ENCODE peak calls at places on chromosomes 1 and 21, in five cellular contexts. One of them, this sample, is unnamed.

GRCh38 chr1:206505702-206506375 is 1.5 kb upstream of the RASSF5 start:
- DNase-seq in body of pancreas: no peak
- DNase-seq in heart left ventricle: no peak
- DNase-seq in HFF-Myc: no peak
- DNase-seq in GM10248: no peak
- DNase-seq in this sample: no peak

GRCh38 chr1:58576727-58577675 is at the start of gene TACSTD2:
- DNase-seq in body of pancreas: peak
- DNase-seq in heart left ventricle: no peak
- DNase-seq in HFF-Myc: no peak
- DNase-seq in GM10248: no peak
- DNase-seq in this sample: no peak

GRCh38 chr1:8825985-8826481 is 8.6 kb upstream of the RERE start:
- DNase-seq in body of pancreas: no peak
- DNase-seq in heart left ventricle: no peak
- DNase-seq in HFF-Myc: peak
- DNase-seq in GM10248: no peak
- DNase-seq in this sample: no peak

GRCh38 chr21:25791321-25791720 is 56.5 kb downstream of the GABPA start:
- DNase-seq in body of pancreas: no peak
- DNase-seq in heart left ventricle: no peak
- DNase-seq in HFF-Myc: no peak
- DNase-seq in GM10248: no peak
- DNase-seq in this sample: no peak

GRCh38 chr1:20102875-20103274 is 16.5 kb downstream of the PLA2G2D start:
- DNase-seq in body of pancreas: no peak
- DNase-seq in heart left ventricle: no peak
- DNase-seq in HFF-Myc: no peak
- DNase-seq in GM10248: no peak
- DNase-seq in this sample: no peak

GRCh38 chr1:20071416-20071815 is 1.4 kb downstream of the PLA2G5 start:
- DNase-seq in body of pancreas: no peak
- DNase-seq in heart left ventricle: no peak
- DNase-seq in HFF-Myc: no peak
- DNase-seq in GM10248: no peak
- DNase-seq in this sample: no peak

GRCh38 chr21:33950425-33951079 is 34.9 kb upstream of the ATP5PO start:
- DNase-seq in body of pancreas: no peak
- DNase-seq in heart left ventricle: no peak
- DNase-seq in HFF-Myc: no peak
- DNase-seq in GM10248: no peak
- DNase-seq in this sample: peak

GRCh38 chr1:29270881-29271390 is 34.6 kb downstream of the PTPRU start:
- DNase-seq in body of pancreas: no peak
- DNase-seq in heart left ventricle: no peak
- DNase-seq in HFF-Myc: no peak
- DNase-seq in GM10248: no peak
- DNase-seq in this sample: no peak

GRCh38 chr1:2196901-2197638 is 2.5 kb upstream of the FAAP20 start:
- DNase-seq in body of pancreas: no peak
- DNase-seq in heart left ventricle: peak
- DNase-seq in HFF-Myc: no peak
- DNase-seq in GM10248: no peak
- DNase-seq in this sample: no peak

GRCh38 chr1:212212901-212213300 is 72.3 kb upstream of the PPP2R5A start:
- DNase-seq in body of pancreas: no peak
- DNase-seq in heart left ventricle: no peak
- DNase-seq in HFF-Myc: no peak
- DNase-seq in GM10248: no peak
- DNase-seq in this sample: no peak

GRCh38 chr1:240092301-240093119 is 827 bp downstream of the FMN2 start:
- DNase-seq in body of pancreas: no peak
- DNase-seq in heart left ventricle: peak
- DNase-seq in HFF-Myc: no peak
- DNase-seq in GM10248: no peak
- DNase-seq in this sample: no peak

GRCh38 chr1:2215329-2215728 is 12.8 kb upstream of the SKI start:
- DNase-seq in body of pancreas: no peak
- DNase-seq in heart left ventricle: peak
- DNase-seq in HFF-Myc: no peak
- DNase-seq in GM10248: no peak
- DNase-seq in this sample: no peak

GRCh38 chr1:225608014-225608796 is 44.7 kb downstream of the ENAH start:
- DNase-seq in body of pancreas: no peak
- DNase-seq in heart left ventricle: no peak
- DNase-seq in HFF-Myc: no peak
- DNase-seq in GM10248: no peak
- DNase-seq in this sample: no peak

GRCh38 chr1:54800041-54800898 is 853 bp downstream of the TTC22 start:
- DNase-seq in body of pancreas: peak
- DNase-seq in heart left ventricle: no peak
- DNase-seq in HFF-Myc: no peak
- DNase-seq in GM10248: no peak
- DNase-seq in this sample: no peak

DNA sequence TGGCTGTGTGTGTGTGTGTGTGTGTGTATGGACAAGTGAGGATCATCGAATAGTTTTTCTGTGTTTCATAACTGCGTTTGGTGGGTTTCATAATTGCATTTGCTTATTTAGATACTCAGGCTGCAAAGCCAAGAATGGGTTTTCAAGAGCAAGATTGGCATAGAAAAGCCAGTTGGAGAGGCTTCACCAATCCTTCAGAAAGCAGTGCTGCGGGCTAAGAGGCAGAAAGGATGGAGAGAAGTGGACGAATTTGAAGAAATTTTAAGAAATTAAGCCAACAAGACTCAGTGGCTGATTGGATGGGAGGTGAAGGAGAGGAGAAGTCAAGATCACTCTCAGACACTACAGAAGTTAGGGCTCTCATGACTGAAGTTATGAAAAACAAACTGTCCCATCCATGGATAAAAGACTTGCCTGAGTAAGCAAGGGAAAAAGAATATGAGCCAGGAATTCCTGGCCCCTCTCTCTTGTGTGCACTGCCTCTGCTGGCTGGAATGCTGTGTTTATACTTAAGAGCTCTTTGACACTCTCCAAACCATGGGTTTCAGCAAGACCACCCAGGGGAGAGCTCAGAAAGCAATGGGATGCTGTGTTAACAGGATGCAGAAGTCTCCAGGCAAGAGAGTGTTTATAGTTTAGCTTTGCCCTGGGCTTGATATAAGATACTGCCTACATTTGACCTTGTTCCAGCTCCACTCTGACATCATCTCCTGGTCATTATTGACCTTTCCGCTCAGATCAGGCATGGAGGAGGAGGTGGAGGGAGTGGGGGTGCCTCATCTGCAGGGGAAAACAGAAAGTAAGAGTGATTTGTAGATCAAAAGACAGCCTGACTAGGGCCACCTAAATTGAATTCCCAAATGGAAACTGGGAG is 232.0 kb upstream of the PLXNA2 start:
- DNase-seq in body of pancreas: no peak
- DNase-seq in heart left ventricle: peak
- DNase-seq in HFF-Myc: no peak
- DNase-seq in GM10248: no peak
- DNase-seq in this sample: no peak
- TF ChIP-seq CTCF in body of pancreas: no peak
- TF ChIP-seq CTCF in heart left ventricle: peak
- TF ChIP-seq CTCF in HFF-Myc: no peak
- TF ChIP-seq CTCF in GM10248: no peak
- TF ChIP-seq CTCF in this sample: no peak

DNA sequence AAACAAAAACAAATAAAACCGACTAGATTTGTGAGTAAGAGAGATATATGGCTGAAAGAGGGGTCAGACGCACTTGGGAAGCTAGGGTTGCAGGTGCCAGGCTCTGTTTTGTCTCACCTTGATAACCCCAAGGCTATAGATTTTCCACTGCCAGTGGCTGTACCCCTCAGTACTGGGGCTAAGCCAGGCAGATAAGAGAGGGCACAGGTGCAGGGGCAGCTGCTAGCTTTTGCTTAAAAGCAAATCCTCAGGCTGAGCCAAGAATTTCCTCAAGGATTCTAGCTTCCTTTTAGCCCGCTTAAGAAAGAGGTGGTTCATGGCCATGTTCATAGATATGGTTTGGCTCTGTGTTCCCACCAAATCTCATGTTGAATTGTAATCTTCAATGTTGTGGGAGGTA is 57.9 kb downstream of the OVGP1 start:
- DNase-seq in body of pancreas: peak
- DNase-seq in heart left ventricle: no peak
- DNase-seq in HFF-Myc: no peak
- DNase-seq in GM10248: no peak
- DNase-seq in this sample: no peak
- TF ChIP-seq CTCF in body of pancreas: no peak
- TF ChIP-seq CTCF in heart left ventricle: no peak
- TF ChIP-seq CTCF in HFF-Myc: no peak
- TF ChIP-seq CTCF in GM10248: no peak
- TF ChIP-seq CTCF in this sample: no peak

GRCh38 chr1:248406721-248407692 is 4.2 kb downstream of the OR2T1 start:
- DNase-seq in body of pancreas: no peak
- DNase-seq in heart left ventricle: no peak
- DNase-seq in HFF-Myc: no peak
- DNase-seq in GM10248: no peak
- DNase-seq in this sample: no peak

GRCh38 chr1:248402748-248403147 is at the start of gene OR2T1:
- DNase-seq in body of pancreas: no peak
- DNase-seq in heart left ventricle: no peak
- DNase-seq in HFF-Myc: no peak
- DNase-seq in GM10248: no peak
- DNase-seq in this sample: no peak

GRCh38 chr1:248404024-248404423 is 1.2 kb downstream of the OR2T1 start:
- DNase-seq in body of pancreas: no peak
- DNase-seq in heart left ventricle: no peak
- DNase-seq in HFF-Myc: no peak
- DNase-seq in GM10248: no peak
- DNase-seq in this sample: no peak
- TF ChIP-seq CTCF in body of pancreas: no peak
- TF ChIP-seq CTCF in heart left ventricle: no peak
- TF ChIP-seq CTCF in HFF-Myc: no peak
- TF ChIP-seq CTCF in GM10248: no peak
- TF ChIP-seq CTCF in this sample: peak

GRCh38 chr1:27307851-27308598 is 13.9 kb upstream of the TMEM222 start:
- DNase-seq in body of pancreas: no peak
- DNase-seq in heart left ventricle: no peak
- DNase-seq in HFF-Myc: no peak
- DNase-seq in GM10248: no peak
- DNase-seq in this sample: no peak

GRCh38 chr1:27302612-27303011 is 19.4 kb upstream of the TMEM222 start:
- DNase-seq in body of pancreas: no peak
- DNase-seq in heart left ventricle: no peak
- DNase-seq in HFF-Myc: no peak
- DNase-seq in GM10248: no peak
- DNase-seq in this sample: no peak

GRCh38 chr1:27303509-27303908 is 18.5 kb upstream of the TMEM222 start:
- DNase-seq in body of pancreas: no peak
- DNase-seq in heart left ventricle: no peak
- DNase-seq in HFF-Myc: no peak
- DNase-seq in GM10248: no peak
- DNase-seq in this sample: no peak

GRCh38 chr1:27306071-27306470 is 15.9 kb upstream of the TMEM222 start:
- DNase-seq in body of pancreas: no peak
- DNase-seq in heart left ventricle: no peak
- DNase-seq in HFF-Myc: no peak
- DNase-seq in GM10248: no peak
- DNase-seq in this sample: no peak

DNA sequence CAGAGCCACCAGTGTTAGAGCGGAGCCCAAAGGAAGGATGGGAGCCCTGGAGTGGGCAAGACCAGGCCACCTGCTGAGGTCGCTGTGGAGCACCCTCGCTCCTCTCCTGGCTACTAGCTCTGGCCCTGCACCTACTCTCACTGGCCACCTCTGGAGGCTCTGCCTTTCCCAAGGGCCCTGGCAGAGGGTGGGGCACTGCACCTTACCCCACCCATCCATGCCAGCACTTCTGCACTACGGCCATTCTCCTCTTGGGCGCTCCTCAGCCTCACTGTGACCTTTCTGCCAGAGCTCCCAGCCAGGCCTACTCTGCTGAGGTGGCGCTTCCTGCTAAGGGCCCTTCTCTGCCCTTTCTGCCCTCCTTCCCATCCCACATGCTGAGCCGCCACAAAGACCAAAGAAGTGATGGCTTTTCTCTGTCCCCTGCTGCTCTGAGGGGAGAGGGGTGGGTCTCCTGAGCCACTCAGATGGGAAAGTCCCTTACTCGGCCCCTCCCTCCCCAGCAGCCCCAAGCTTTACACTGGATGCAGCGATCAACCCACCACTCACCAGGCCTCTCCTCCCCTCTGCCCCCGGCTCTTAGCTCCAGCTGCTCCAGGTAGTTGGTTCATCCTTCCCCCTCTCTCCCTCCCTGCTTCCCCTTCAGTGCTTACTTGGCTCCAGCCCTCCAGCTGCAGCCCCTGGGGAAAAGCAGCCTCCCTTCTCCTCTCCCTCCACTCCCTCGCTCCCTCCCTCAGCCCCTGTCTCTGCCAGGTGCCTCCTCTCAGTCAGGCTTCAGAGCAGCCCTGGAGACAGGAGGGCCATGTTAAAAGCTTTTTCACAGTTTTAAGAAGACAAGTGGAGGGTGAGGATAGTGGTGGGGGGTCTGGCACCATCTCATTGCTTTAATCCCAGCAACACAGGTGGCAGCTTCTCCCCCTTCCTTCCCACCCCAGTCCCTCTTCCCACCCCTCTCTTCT is 14.8 kb upstream of the TMEM222 start:
- DNase-seq in body of pancreas: no peak
- DNase-seq in heart left ventricle: no peak
- DNase-seq in HFF-Myc: no peak
- DNase-seq in GM10248: no peak
- DNase-seq in this sample: no peak
- TF ChIP-seq CTCF in body of pancreas: no peak
- TF ChIP-seq CTCF in heart left ventricle: no peak
- TF ChIP-seq CTCF in HFF-Myc: peak
- TF ChIP-seq CTCF in GM10248: no peak
- TF ChIP-seq CTCF in this sample: no peak

GRCh38 chr1:169485427-169486280 is at the start of gene SLC19A2:
- DNase-seq in body of pancreas: peak
- DNase-seq in heart left ventricle: peak
- DNase-seq in HFF-Myc: peak
- DNase-seq in GM10248: peak
- DNase-seq in this sample: peak
- TF ChIP-seq CTCF in body of pancreas: no peak
- TF ChIP-seq CTCF in heart left ventricle: peak
- TF ChIP-seq CTCF in HFF-Myc: no peak
- TF ChIP-seq CTCF in GM10248: no peak
- TF ChIP-seq CTCF in this sample: peak